ENCODE peak calls at places on chromosomes 5 and 9, in ten cellular contexts. G is OCI-LY7, K is HCT116, R is heart left ventricle, P is psoas muscle, J is mammary epithelial cell, T is breast epithelium, N is A549, X is cardiac muscle cell, M is spleen. D is an unnamed sample.

GRCh38 chr5:163503106-163504090 is 2.0 kb upstream of the MAT2B start:
- DNase-seq in G (peak; percentile 65), K (peak; percentile 69), R (peak; percentile 50), P (peak; percentile 64), J (peak; percentile 70), T (peak; percentile 58), N (peak; percentile 76), X (peak; percentile 86), M (peak; percentile 75), D (no peak)

GRCh38 chr5:113546711-113547159 is 33.2 kb downstream of the YTHDC2 start:
- DNase-seq in G (no peak), K (no peak), R (no peak), P (no peak), J (peak; percentile 67), T (peak; percentile 18), N (no peak), X (peak; percentile 52), M (no peak), D (peak; percentile 8)

GRCh38 chr5:132256086-132256782 is 1.3 kb upstream of the PDLIM4 start:
- DNase-seq in G (no peak), K (no peak), R (no peak), P (no peak), J (no peak), T (peak; percentile 17), N (no peak), X (no peak), M (peak; percentile 16), D (no peak)

GRCh38 chr9:123568691-123569342 is 212.8 kb downstream of the CRB2 start:
- DNase-seq in G (no peak), K (no peak), R (no peak), P (no peak), J (no peak), T (no peak), N (no peak), X (peak; percentile 57), M (no peak), D (peak; percentile 3)

GRCh38 chr9:127980056-127980705 is 608 bp downstream of the EEIG1 start:
- DNase-seq in G (peak; percentile 65), K (no peak), R (no peak), P (no peak), J (peak; percentile 40), T (no peak), N (no peak), X (no peak), M (peak; percentile 92), D (no peak)

GRCh38 chr5:151058301-151058700 is 22.5 kb downstream of the TNIP1 start:
- DNase-seq in G (no peak), K (no peak), R (no peak), P (no peak), J (no peak), T (no peak), N (no peak), X (no peak), M (no peak), D (no peak)

GRCh38 chr9:91427873-91428272 is 4.2 kb upstream of the NFIL3 start:
- DNase-seq in G (no peak), K (peak; percentile 84), R (no peak), P (no peak), J (peak; percentile 77), T (no peak), N (peak; percentile 42), X (peak; percentile 81), M (no peak), D (no peak)

GRCh38 chr5:159316519-159317383 is 13.5 kb downstream of the IL12B start:
- DNase-seq in G (peak; percentile 67), K (no peak), R (peak; percentile 20), P (no peak), J (peak; percentile 39), T (no peak), N (peak; percentile 79), X (peak; percentile 79), M (no peak), D (peak; percentile 32)

GRCh38 chr9:34744295-34745221 is 34.6 kb upstream of the CCL21 start:
- DNase-seq in G (no peak), K (peak; percentile 35), R (no peak), P (peak; percentile 22), J (peak; percentile 98), T (no peak), N (peak; percentile 28), X (peak; percentile 84), M (no peak), D (peak; percentile 11)

GRCh38 chr9:19485193-19485592 is 76.4 kb downstream of the ACER2 start:
- DNase-seq in G (no peak), K (no peak), R (no peak), P (no peak), J (peak; percentile 37), T (no peak), N (no peak), X (no peak), M (no peak), D (no peak)

GRCh38 chr5:151179489-151179840 is 21.9 kb upstream of the ANXA6 start:
- DNase-seq in G (no peak), K (no peak), R (no peak), P (no peak), J (no peak), T (no peak), N (no peak), X (no peak), M (no peak), D (no peak)

GRCh38 chr9:116661037-116661954 is 25.8 kb upstream of the TRIM32 start:
- DNase-seq in G (peak; percentile 55), K (peak; percentile 59), R (no peak), P (no peak), J (peak; percentile 67), T (peak; percentile 22), N (peak; percentile 81), X (peak; percentile 90), M (no peak), D (peak; percentile 74)

GRCh38 chr9:34719021-34719768 is 9.3 kb upstream of the CCL21 start:
- DNase-seq in G (no peak), K (no peak), R (no peak), P (no peak), J (no peak), T (no peak), N (no peak), X (no peak), M (no peak), D (no peak)

GRCh38 chr5:155068616-155069100 is 55.1 kb downstream of the KIF4B start:
- DNase-seq in G (no peak), K (no peak), R (no peak), P (no peak), J (no peak), T (no peak), N (no peak), X (no peak), M (no peak), D (no peak)

GRCh38 chr9:114433720-114434255 is 46.0 kb upstream of the AKNA start:
- DNase-seq in G (peak; percentile 40), K (no peak), R (no peak), P (no peak), J (no peak), T (no peak), N (no peak), X (no peak), M (no peak), D (no peak)

GRCh38 chr5:34674226-34674625 is 18.1 kb downstream of the RAI14 start:
- DNase-seq in G (no peak), K (no peak), R (no peak), P (no peak), J (peak; percentile 87), T (no peak), N (no peak), X (peak; percentile 86), M (no peak), D (peak; percentile 68)

DNA sequence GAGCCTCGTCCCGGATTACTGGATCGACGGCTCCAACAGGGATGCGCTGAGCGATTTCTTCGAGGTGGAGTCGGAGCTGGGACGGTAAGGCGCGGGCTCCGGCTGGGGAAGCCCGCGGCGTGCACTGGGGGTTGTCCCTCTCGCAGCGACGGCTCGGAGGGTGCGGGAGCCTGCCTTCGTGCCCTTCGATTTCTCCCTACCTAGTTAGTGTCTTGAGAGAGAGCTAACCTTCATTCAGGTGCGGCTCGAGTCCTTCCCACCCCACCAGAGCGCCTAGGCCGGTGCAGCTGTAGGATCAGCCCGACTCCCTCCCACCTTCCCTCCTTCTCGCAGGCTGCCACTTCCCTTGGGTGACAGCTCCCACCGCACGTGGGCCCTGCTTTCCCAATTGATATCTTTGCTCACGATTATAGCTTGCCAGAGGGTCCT is 391 bp downstream of the CAMK4 start:
- DNase-seq in G (no peak), K (no peak), R (no peak), P (no peak), J (peak; percentile 4), T (no peak), N (no peak), X (no peak), M (no peak), D (no peak)
- H3K27ac ChIP-seq in G (peak overlapping the region; percentile 49), K (no peak overlapping the region), R (no peak overlapping the region), P (no peak overlapping the region), J (no peak overlapping the region), T (no peak overlapping the region), N (no peak overlapping the region), X (no peak overlapping the region), M (peak overlapping the region; percentile 37), D (no peak overlapping the region)

DNA sequence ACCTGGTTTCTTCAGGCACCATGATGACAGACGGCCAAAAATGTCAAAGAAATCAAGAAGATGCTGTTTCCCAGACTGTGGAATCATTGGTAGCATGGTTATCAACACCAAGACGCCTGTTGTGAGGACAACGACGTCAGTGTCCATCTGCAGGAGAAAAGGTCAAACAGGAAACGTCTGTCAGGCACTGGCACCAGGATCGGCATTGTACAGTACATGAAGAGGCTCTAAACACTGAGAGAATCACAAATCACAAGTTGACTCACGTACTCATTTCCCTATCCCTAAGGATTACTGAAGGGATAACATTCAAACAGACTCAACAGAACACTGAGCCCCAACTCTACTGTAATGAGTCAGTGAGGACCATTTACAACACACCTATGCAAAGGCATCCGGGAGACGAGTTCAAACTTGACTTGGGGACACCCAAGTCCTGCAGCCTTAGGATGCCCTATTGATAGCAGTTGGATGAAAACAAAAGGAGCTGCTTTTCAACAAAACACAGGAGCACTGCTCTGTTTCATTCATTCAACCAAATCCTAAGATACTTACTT is 21.0 kb downstream of the TSC1 start:
- DNase-seq in G (no peak), K (no peak), R (no peak), P (no peak), J (peak; percentile 81), T (no peak), N (no peak), X (no peak), M (no peak), D (no peak)
- TF ChIP-seq CTCF in G (no peak), K (no peak), R (no peak), P (no peak), J (no peak), T (no peak), N (no peak), X (no peak), M (no peak), D (no peak)

DNA sequence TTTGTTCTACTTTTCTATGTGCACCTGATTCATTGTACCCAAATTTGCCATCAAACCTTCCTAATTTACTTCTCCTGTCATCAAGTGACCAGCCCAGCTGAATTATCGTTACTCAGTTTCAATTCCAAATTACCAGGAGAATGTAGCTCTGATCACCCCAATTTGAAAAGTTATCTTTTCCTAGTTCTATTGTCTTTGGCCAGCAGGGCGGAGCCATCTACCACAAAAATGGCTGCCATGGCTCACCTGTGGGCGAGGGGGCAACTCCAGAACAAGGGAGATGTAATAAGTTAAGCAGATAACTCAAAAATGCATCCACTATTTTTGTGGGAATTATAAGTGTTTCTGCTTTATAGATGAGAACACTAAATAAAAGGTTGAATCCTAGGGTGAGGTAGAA is 133.8 kb upstream of the MOCS2 start:
- DNase-seq in G (no peak), K (no peak), R (no peak), P (no peak), J (no peak), T (no peak), N (no peak), X (no peak), M (no peak), D (no peak)
- H3K4me3 ChIP-seq in G (no peak overlapping the region), K (no peak overlapping the region), R (no peak overlapping the region), P (no peak overlapping the region), J (no peak overlapping the region), T (no peak overlapping the region), N (no peak overlapping the region), X (no peak overlapping the region), M (no peak overlapping the region), D (no peak overlapping the region)

GRCh38 chr5:14724633-14725032 is 60.1 kb downstream of the OTULIN start:
- DNase-seq in G (no peak), K (no peak), R (no peak), P (no peak), J (no peak), T (no peak), N (no peak), X (no peak), M (no peak), D (no peak)
- H3K27ac ChIP-seq in G (no peak overlapping the region), K (no peak overlapping the region), R (no peak overlapping the region), P (peak overlapping the region; percentile 75), J (no peak overlapping the region), T (no peak overlapping the region), N (no peak overlapping the region), X (no peak overlapping the region), M (no peak overlapping the region), D (no peak overlapping the region)

D was measured in AG04450.